ENCODE peak calls at places on chromosomes 16 and 17, in five cellular contexts. S is body of pancreas, Y is GM12892, M is sigmoid colon, E is ovary. O is an unnamed sample.

GRCh38 chr17:43779145-43780125 is 658 bp upstream of the DUSP3 start:
- DNase-seq in Y (no peak), M (peak), E (no peak), S (peak), O (peak)

GRCh38 chr17:4551141-4551540 is 4.0 kb downstream of the MYBBP1A start:
- DNase-seq in Y (no peak), S (no peak), M (no peak), E (no peak), O (no peak)

GRCh38 chr16:15610369-15610871 is 32.5 kb downstream of the MARF1 start:
- DNase-seq in E (no peak), M (no peak), S (no peak), Y (no peak), O (no peak)

GRCh38 chr17:41848788-41849187 is 11.2 kb downstream of the KLHL10 start:
- DNase-seq in M (no peak), S (no peak), E (no peak), Y (no peak), O (no peak)

GRCh38 chr17:77320501-77321256 is 179.9 kb downstream of the SEC14L1 start:
- DNase-seq in Y (peak), E (peak), M (peak), S (no peak), O (peak)

GRCh38 chr17:1931759-1932579 is 93.2 kb downstream of the RTN4RL1 start:
- DNase-seq in E (peak), Y (no peak), M (peak), S (peak), O (no peak)

GRCh38 chr17:74192950-74193781 is 10.3 kb upstream of the RPL38 start:
- DNase-seq in E (no peak), Y (no peak), M (peak), S (peak), O (peak)

GRCh38 chr17:79544142-79544914 is 66.5 kb downstream of the RBFOX3 start:
- DNase-seq in Y (no peak), E (no peak), M (peak), S (no peak), O (no peak)

GRCh38 chr16:14324581-14324980 is 253.5 kb downstream of the MRTFB start:
- DNase-seq in Y (no peak), M (no peak), S (no peak), E (no peak), O (no peak)

GRCh38 chr17:69175812-69176517 is 34.3 kb upstream of the ABCA6 start:
- DNase-seq in Y (no peak), M (no peak), S (peak), E (no peak), O (no peak)

GRCh38 chr16:1548727-1549126 is 15.3 kb downstream of the TMEM204 start:
- DNase-seq in E (no peak), S (no peak), Y (no peak), M (no peak), O (no peak)
- TF ChIP-seq POLR2A in E (no peak), S (no peak), Y (no peak), M (no peak), O (no peak)

GRCh38 chr16:28491970-28492474 is at the start of gene CLN3:
- DNase-seq in E (peak), Y (peak), M (peak), S (peak), O (peak)
- TF ChIP-seq POLR2A in E (no peak), Y (peak), M (no peak), S (peak), O (peak)

GRCh38 chr16:342455-343213 is 9.9 kb downstream of the AXIN1 start:
- DNase-seq in S (no peak), Y (no peak), M (no peak), E (no peak), O (no peak)
- TF ChIP-seq POLR2A in S (no peak), Y (no peak), M (no peak), E (no peak), O (no peak)

GRCh38 chr17:64502809-64503208 is 3.3 kb downstream of the DDX5 start:
- DNase-seq in E (no peak), M (no peak), S (no peak), Y (no peak), O (no peak)
- TF ChIP-seq POLR2A in E (no peak), M (no peak), S (no peak), Y (no peak), O (no peak)

GRCh38 chr16:2223375-2224182 is at the start of gene E4F1:
- DNase-seq in S (peak), M (peak), Y (peak), E (peak), O (peak)
- TF ChIP-seq POLR2A in S (peak), M (peak), Y (peak), E (peak), O (peak)

DNA sequence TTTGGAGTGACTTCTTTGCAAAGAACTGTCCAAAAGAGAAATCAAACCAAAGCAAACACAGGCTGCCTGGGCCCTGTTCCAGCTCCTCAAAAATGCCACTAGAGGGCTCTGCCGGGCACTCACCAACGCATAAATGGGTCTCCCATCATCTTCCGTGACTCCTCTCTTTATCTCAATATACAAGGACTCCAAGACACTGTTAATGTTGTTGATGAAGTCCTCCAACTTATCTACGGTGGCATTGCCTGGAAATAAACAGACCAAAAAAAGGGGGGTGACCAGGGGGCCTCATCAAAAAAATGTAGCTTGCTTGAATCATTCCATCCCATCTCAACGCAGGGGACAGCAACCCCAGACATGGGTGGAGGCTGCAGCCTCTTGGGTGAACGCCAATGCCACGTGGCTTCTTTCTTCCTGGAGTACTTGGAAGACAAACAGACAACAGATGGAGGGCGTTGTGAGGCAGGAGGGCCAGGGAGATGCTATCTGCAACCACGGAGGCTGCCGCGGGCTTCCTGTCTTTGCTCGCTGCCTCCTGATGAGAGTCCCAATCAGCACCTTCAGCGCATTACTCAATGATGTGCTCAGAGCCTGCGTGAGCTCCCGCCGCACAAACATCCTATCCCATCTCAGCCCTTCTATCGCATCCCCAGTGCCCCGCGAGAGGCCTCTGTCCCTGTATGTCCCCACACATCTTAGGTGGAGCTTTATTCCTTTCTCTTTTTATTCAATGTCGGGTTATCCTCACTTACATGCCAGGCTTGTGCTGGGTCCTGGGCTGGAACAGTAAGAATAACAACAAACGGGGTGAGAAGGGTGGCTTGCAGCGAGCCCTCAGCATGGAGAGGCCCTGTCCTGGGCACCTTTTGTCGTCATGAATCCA is 32.0 kb downstream of the KDM8 start:
- DNase-seq in M (peak), S (peak), E (peak), Y (no peak), O (peak)
- TF ChIP-seq POLR2A in M (no peak), S (no peak), E (no peak), Y (no peak), O (no peak)

GRCh38 chr17:81396278-81396721 is 1.0 kb downstream of the BAHCC1 start:
- DNase-seq in E (no peak), M (no peak), S (no peak), Y (no peak), O (no peak)

GRCh38 chr17:81396722-81397313 is 1.6 kb downstream of the BAHCC1 start:
- DNase-seq in Y (no peak), M (no peak), E (no peak), S (no peak), O (no peak)

GRCh38 chr17:81394831-81395599 is at the start of gene BAHCC1:
- DNase-seq in E (peak), M (peak), Y (peak), S (peak), O (peak)

GRCh38 chr17:81394377-81394747 is 895 bp upstream of the BAHCC1 start:
- DNase-seq in Y (no peak), M (no peak), E (no peak), S (no peak), O (no peak)

DNA sequence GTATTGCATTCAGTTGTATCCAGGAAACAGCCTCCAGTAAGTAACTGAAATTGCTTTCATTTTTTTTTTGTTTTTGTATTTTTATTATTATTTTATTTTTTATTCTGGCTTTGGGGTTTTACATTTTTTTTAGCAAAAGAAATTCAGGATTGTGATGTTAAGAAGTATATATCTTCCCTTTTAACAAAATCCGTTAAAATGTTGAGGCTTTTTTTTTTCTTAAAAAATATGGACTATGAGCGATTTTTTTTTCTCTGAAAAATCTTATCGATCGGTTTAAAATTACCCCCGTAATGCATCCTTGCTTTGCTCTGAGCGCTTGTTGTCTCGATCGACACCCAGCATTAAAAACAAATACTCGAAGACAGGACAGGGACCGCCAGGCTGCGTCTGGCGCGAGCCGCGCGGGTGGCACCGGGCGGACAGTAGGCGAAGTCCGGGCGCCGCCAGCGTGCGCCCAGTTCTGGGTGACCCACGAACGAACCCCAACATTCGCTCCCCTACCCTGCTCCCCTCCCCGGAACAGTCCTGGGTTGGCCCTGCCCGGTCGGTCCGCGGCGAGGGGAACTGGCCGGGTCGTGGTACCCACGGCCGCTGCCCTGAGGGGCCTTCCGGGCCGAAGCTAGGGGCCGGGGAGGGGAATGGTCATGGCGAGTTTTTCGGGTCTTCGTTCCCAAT is 482 bp downstream of the BAHCC1 start:
- DNase-seq in E (no peak), M (no peak), Y (no peak), S (no peak), O (no peak)
- TF ChIP-seq POLR2A in E (no peak), M (no peak), Y (no peak), S (no peak), O (no peak)

O was measured in tibial nerve.